ENCODE peak calls at places on chromosome 17, in four cellular contexts. One of them, this sample, is unnamed.

GRCh38 chr17:39351508-39351907 is 49.9 kb downstream of the FBXL20 start:
- DNase-seq in endothelial cell: no peak
- DNase-seq in fibroblast of the aortic adventitia: no peak
- DNase-seq in stomach: no peak
- DNase-seq in this sample: no peak

GRCh38 chr17:32142038-32142856 is at the start of gene RHOT1:
- DNase-seq in endothelial cell: peak
- DNase-seq in fibroblast of the aortic adventitia: peak
- DNase-seq in stomach: peak
- DNase-seq in this sample: peak

GRCh38 chr17:42653179-42654124 is 5.6 kb upstream of the TUBG2 start:
- DNase-seq in endothelial cell: no peak
- DNase-seq in fibroblast of the aortic adventitia: peak
- DNase-seq in stomach: no peak
- DNase-seq in this sample: no peak

GRCh38 chr17:72030067-72030899 is 90.5 kb upstream of the SOX9 start:
- DNase-seq in endothelial cell: peak
- DNase-seq in fibroblast of the aortic adventitia: peak
- DNase-seq in stomach: peak
- DNase-seq in this sample: no peak

GRCh38 chr17:77206557-77206956 is 65.8 kb downstream of the SEC14L1 start:
- DNase-seq in endothelial cell: no peak
- DNase-seq in fibroblast of the aortic adventitia: no peak
- DNase-seq in stomach: no peak
- DNase-seq in this sample: no peak

GRCh38 chr17:46013502-46014165 is 14.6 kb downstream of the STH start:
- DNase-seq in endothelial cell: no peak
- DNase-seq in fibroblast of the aortic adventitia: peak
- DNase-seq in stomach: no peak
- DNase-seq in this sample: no peak

GRCh38 chr17:17313350-17313991 is 10.3 kb downstream of the NT5M start:
- DNase-seq in endothelial cell: peak
- DNase-seq in fibroblast of the aortic adventitia: no peak
- DNase-seq in stomach: peak
- DNase-seq in this sample: no peak

GRCh38 chr17:72334205-72334604 is 213.4 kb downstream of the SOX9 start:
- DNase-seq in endothelial cell: no peak
- DNase-seq in fibroblast of the aortic adventitia: peak
- DNase-seq in stomach: no peak
- DNase-seq in this sample: no peak

GRCh38 chr17:42459256-42459982 is 741 bp downstream of the ATP6V0A1 start:
- DNase-seq in endothelial cell: peak
- DNase-seq in fibroblast of the aortic adventitia: peak
- DNase-seq in stomach: peak
- DNase-seq in this sample: no peak

DNA sequence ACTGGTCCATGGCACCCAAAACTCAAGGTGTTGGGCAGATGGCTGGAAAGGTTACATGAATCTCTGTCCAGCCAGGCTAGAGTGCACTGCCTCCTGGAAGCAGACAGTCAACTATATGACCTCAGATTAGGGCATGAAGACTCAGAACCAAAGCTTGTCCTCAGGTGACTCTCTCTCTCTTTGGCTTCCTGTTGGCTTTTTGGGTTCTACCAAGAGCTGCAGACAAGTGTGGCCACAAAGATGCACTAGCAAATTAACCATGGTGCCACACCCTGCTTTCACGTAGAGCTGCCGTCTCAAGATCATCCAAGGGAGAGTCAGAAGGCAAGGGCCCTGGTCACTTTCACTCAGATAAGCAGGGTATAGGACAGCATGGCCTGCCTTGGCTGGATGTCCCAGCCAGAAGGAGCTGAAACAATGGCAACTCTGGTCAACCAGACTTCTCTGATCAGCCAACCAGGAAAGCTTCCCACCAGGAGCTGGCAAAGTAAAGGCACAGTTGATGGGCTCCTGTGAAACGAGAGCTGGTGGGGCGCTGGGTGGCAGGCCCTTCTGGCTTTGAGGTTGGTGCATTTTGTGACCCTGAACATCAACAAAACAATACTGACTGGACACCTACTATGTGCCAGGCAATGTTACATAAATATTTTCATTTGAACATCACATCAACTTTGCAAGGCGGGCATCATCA is 31.9 kb downstream of the CUEDC1 start:
- DNase-seq in endothelial cell: no peak
- DNase-seq in fibroblast of the aortic adventitia: no peak
- DNase-seq in stomach: no peak
- DNase-seq in this sample: no peak
- TF ChIP-seq CTCF in endothelial cell: no peak
- TF ChIP-seq CTCF in fibroblast of the aortic adventitia: no peak
- TF ChIP-seq CTCF in stomach: no peak
- TF ChIP-seq CTCF in this sample: no peak

DNA sequence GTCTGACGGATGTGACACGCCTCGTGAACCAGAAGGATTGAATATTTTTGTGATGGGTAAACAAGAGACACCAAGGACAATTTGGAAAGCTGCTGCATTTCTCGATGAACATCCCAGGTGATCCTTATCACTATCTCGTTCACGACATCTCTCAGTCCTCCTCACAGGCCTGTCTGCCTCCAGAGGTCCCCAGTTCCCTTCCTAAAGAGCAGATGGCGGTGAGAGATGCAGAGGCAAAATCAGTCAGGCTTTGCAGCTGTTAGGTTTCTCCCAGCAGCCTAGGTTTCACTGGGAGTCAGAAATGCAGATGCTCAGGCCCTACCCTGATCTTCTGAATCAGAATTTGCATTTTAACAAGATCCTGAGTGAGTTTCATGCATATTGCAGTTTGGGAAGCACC is 23.6 kb downstream of the SCPEP1 start:
- DNase-seq in endothelial cell: no peak
- DNase-seq in fibroblast of the aortic adventitia: no peak
- DNase-seq in stomach: no peak
- DNase-seq in this sample: no peak
- TF ChIP-seq CTCF in endothelial cell: no peak
- TF ChIP-seq CTCF in fibroblast of the aortic adventitia: no peak
- TF ChIP-seq CTCF in stomach: no peak
- TF ChIP-seq CTCF in this sample: no peak

DNA sequence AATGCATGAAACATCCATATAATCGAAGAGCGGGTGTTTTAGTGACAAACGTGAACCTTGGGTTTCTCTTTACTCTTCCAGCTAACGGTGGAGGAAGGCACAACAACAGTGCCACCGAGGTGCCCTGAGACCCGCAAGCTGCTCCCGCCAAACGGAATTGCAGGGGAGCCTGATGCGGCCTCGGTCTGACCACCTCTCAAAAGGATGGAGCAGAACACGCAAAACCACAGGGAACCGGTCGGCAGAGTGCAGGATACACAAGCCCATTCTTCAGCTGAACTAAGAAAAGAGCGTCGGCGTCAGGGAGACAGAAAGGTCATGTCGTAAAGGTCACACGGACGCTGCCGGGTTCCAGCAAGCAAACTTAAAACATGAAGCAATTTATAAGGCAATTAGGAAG is 109.5 kb upstream of the ZNF750 start:
- DNase-seq in endothelial cell: no peak
- DNase-seq in fibroblast of the aortic adventitia: no peak
- DNase-seq in stomach: no peak
- DNase-seq in this sample: no peak
- TF ChIP-seq CTCF in endothelial cell: no peak
- TF ChIP-seq CTCF in fibroblast of the aortic adventitia: no peak
- TF ChIP-seq CTCF in stomach: no peak
- TF ChIP-seq CTCF in this sample: no peak

GRCh38 chr17:29619251-29619650 is 3.5 kb downstream of the CORO6 start:
- DNase-seq in endothelial cell: no peak
- DNase-seq in fibroblast of the aortic adventitia: peak
- DNase-seq in stomach: no peak
- DNase-seq in this sample: no peak
- TF ChIP-seq CTCF in endothelial cell: peak
- TF ChIP-seq CTCF in fibroblast of the aortic adventitia: no peak
- TF ChIP-seq CTCF in stomach: no peak
- TF ChIP-seq CTCF in this sample: peak

GRCh38 chr17:47725446-47726109 is 7.5 kb upstream of the TBX21 start:
- DNase-seq in endothelial cell: no peak
- DNase-seq in fibroblast of the aortic adventitia: no peak
- DNase-seq in stomach: no peak
- DNase-seq in this sample: no peak
- TF ChIP-seq CTCF in endothelial cell: no peak
- TF ChIP-seq CTCF in fibroblast of the aortic adventitia: no peak
- TF ChIP-seq CTCF in stomach: no peak
- TF ChIP-seq CTCF in this sample: no peak

DNA sequence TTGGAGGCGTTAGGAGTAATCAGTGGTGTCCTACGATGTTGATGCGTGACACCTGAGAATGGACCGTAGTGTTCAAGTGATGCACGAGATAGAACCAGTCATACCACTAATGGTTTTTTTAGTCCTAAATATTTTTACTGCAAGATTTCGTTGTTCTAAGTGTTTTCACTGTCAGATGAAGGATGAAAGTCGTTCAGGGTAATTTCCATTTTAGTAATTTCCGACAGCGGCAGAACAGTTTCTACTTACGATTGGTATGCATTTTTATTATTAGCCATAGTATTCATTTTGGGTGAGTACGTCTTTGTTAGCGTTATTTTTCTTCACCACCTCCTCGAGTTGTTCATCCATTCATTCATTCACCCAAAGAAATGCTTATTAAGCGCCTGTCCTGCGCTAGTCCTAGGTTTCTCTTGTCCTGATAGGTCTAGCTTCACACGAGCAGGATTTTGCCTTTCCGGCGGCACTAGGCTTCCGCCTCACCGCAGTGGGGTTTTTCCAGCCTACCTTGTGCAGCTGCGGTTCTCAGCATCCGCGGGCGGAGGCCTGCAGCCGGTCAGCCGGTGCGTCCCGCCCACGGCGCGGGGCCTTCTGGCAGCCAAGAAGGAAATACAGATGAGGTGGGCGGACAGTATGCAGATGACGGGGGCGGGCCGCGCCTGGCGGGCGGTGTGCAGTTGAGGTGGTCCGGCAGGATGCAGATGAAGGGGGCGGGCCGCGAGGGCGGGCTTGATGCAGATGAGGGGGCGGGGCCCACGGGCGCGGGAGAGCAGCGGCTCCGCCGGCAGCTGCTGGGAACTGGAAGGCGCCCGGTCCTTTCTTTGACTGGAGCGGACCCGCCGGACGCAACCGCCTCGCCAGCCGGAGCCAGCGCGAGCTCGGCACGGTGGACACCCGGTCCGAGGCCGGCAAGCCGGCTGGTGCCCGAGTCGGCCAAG is 146.4 kb downstream of the SPECC1 start:
- DNase-seq in endothelial cell: peak
- DNase-seq in fibroblast of the aortic adventitia: peak
- DNase-seq in stomach: peak
- DNase-seq in this sample: peak
- TF ChIP-seq CTCF in endothelial cell: no peak
- TF ChIP-seq CTCF in fibroblast of the aortic adventitia: no peak
- TF ChIP-seq CTCF in stomach: no peak
- TF ChIP-seq CTCF in this sample: no peak

GRCh38 chr17:34850964-34851363 is 110.3 kb downstream of the CCT6B start:
- DNase-seq in endothelial cell: no peak
- DNase-seq in fibroblast of the aortic adventitia: no peak
- DNase-seq in stomach: no peak
- DNase-seq in this sample: no peak
- TF ChIP-seq CTCF in endothelial cell: no peak
- TF ChIP-seq CTCF in fibroblast of the aortic adventitia: no peak
- TF ChIP-seq CTCF in stomach: no peak
- TF ChIP-seq CTCF in this sample: no peak

GRCh38 chr17:10772425-10773380 is 31.2 kb downstream of the TMEM238L start:
- DNase-seq in endothelial cell: peak
- DNase-seq in fibroblast of the aortic adventitia: no peak
- DNase-seq in stomach: peak
- DNase-seq in this sample: peak
- TF ChIP-seq CTCF in endothelial cell: peak
- TF ChIP-seq CTCF in fibroblast of the aortic adventitia: peak
- TF ChIP-seq CTCF in stomach: no peak
- TF ChIP-seq CTCF in this sample: peak